ENCODE peak calls at places on chromosomes 6 and 20, in five cellular contexts. U is choroid plexus epithelial cell, I is GM23338, N is natural killer cell, K is foreskin fibroblast. V is an unnamed sample.

GRCh38 chr6:43120938-43121913 is 45.1 kb downstream of the PTK7 start:
- DNase-seq in U (peak), I (no peak), N (no peak), K (peak), V (no peak)

GRCh38 chr20:17856024-17856564 is 112.5 kb downstream of the SNX5 start:
- DNase-seq in U (peak), I (no peak), N (no peak), K (no peak), V (peak)

GRCh38 chr6:38396209-38396608 is 243.5 kb downstream of the BTBD9 start:
- DNase-seq in U (no peak), I (no peak), N (no peak), K (no peak), V (no peak)

GRCh38 chr20:38633577-38634093 is 32.0 kb downstream of the ARHGAP40 start:
- DNase-seq in U (peak), I (peak), N (peak), K (peak), V (peak)

GRCh38 chr6:130760006-130760405 is 67.2 kb upstream of the SMLR1 start:
- DNase-seq in U (peak), I (peak), N (no peak), K (peak), V (peak)

GRCh38 chr20:54227241-54227640 is 19.4 kb downstream of the PFDN4 start:
- DNase-seq in U (no peak), I (no peak), N (no peak), K (no peak), V (peak)

GRCh38 chr20:42082611-42083010 is 464.4 kb upstream of the CHD6 start:
- DNase-seq in U (peak), I (no peak), N (no peak), K (peak), V (no peak)

GRCh38 chr6:100202417-100203194 is 208.6 kb upstream of the MCHR2 start:
- DNase-seq in U (peak), I (no peak), N (no peak), K (peak), V (no peak)

GRCh38 chr6:82371799-82372508 is 8.3 kb downstream of the TPBG start:
- DNase-seq in U (peak), I (no peak), N (no peak), K (peak), V (no peak)

GRCh38 chr6:105569706-105570105 is 166.8 kb upstream of the PREP start:
- DNase-seq in U (no peak), I (no peak), N (no peak), K (no peak), V (no peak)

GRCh38 chr20:8168785-8169288 is 36.8 kb downstream of the PLCB1 start:
- DNase-seq in U (no peak), I (no peak), N (no peak), K (no peak), V (no peak)

GRCh38 chr20:25011261-25011660 is 18.7 kb upstream of the APMAP start:
- DNase-seq in U (no peak), I (no peak), N (no peak), K (no peak), V (no peak)

GRCh38 chr6:75612921-75613534 is 11.3 kb downstream of the SENP6 start:
- DNase-seq in U (no peak), I (no peak), N (no peak), K (no peak), V (no peak)

GRCh38 chr20:23115823-23116222 is 29.7 kb upstream of the CD93 start:
- DNase-seq in U (peak), I (no peak), N (no peak), K (peak), V (peak)

GRCh38 chr6:158595223-158595622 is 35.3 kb downstream of the TMEM181 start:
- DNase-seq in U (no peak), I (no peak), N (no peak), K (peak), V (peak)
- TF ChIP-seq CTCF in U (peak), I (no peak), N (peak), K (no peak), V (peak)

GRCh38 chr20:32445539-32446273 is 87.6 kb downstream of the ASXL1 start:
- DNase-seq in U (no peak), I (peak), N (no peak), K (peak), V (no peak)

GRCh38 chr20:32441638-32442037 is 83.5 kb downstream of the ASXL1 start:
- DNase-seq in U (no peak), I (no peak), N (no peak), K (no peak), V (no peak)

GRCh38 chr20:32442630-32443029 is 84.5 kb downstream of the ASXL1 start:
- DNase-seq in U (no peak), I (no peak), N (no peak), K (no peak), V (no peak)

GRCh38 chr20:32444474-32445220 is 86.5 kb downstream of the ASXL1 start:
- DNase-seq in U (no peak), I (no peak), N (no peak), K (no peak), V (no peak)

GRCh38 chr20:32443386-32443974 is 85.3 kb downstream of the ASXL1 start:
- DNase-seq in U (peak), I (no peak), N (no peak), K (peak), V (no peak)
- TF ChIP-seq CTCF in U (peak), I (no peak), N (no peak), K (no peak), V (no peak)

DNA sequence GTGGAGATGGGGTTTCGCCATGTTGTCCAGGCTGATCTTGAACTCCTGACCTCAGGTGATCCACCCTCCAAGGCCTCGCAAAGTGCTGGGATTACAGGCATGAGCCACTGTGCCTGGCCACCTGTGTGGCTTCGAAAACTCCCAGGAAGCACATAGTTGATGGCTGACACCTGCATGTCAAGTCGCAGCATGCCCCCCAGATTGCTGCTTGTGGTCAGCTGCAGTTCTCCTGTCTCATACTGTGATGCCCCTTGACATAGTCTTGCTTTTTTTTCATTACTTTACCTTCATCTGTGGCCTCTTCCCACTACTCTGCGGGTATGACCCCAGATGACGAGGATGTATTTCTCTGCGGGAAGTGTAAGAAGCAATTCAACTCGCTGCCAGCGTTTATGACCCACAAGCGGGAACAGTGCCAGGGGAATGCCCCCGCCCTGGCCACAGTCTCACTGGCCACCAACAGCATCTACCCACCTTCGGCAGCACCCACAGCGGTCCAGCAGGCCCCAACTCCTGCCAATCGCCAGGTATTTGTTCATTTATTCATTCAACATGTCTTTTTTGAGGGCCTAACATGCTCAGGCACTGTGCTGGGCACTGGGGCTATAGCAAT is 13.1 kb downstream of the ZNF341 start:
- DNase-seq in U (no peak), I (no peak), N (no peak), K (no peak), V (no peak)
- TF ChIP-seq CTCF in U (no peak), I (no peak), N (no peak), K (no peak), V (no peak)

DNA sequence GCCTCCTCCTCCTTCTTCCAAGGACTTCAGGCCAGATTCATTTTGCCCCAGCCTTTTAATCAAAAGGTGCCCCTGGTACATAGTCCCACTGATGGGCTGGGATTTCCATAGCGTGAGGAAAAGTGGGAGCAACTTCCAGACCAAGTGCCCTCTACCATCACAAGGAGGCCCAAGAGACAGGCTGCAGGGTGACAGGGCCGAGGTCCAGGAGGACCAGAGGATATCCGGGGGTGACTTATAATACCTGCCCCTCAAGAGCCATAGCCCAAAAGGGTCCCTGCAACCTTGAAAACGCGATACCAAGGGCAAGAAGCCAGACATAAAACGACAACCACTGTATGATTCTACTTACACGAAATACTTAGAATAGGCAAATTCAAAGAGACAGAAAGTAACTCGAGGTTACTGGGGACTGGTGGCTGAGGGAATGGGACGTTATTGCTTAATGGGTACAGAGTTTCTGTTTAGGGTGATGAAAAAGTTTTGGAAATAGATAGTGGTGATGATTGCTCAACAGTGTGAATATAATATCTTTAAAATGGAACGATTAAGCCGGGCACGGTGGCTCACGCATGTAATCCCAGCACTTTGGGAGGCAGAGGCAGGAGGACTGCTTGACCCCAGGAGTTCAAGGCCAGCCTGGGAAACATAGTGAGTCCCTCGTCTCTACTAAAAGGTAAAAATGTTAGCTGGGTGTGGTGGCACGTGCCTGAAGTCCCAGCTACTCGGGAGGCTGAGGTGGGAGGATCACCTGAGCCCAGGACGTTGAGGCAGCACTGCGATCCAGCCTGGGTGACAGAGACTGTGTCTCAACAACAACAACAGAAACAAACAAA is 71.9 kb downstream of the NOL4L start:
- DNase-seq in U (no peak), I (no peak), N (no peak), K (no peak), V (no peak)
- TF ChIP-seq CTCF in U (no peak), I (no peak), N (no peak), K (no peak), V (no peak)

GRCh38 chr6:29510202-29510601 is 22.4 kb upstream of the MAS1L start:
- DNase-seq in U (no peak), I (peak), N (no peak), K (no peak), V (no peak)
- TF ChIP-seq CTCF in U (no peak), I (no peak), N (no peak), K (no peak), V (no peak)

V was measured in GM12865.